ENCODE peak calls at places on chromosomes 5 and 9, in nine cellular contexts. T, A, K, V, R, H, Z, J and Y are unnamed samples.
A peak's percentile ranks its signal among the peaks of the same experiment; 100 is the strongest.

GRCh38 chr9:18666987-18667772 is 193.2 kb downstream of the ADAMTSL1 start:
- DNase-seq in T (peak; percentile 58), A (peak; percentile 81), K (no peak), V (no peak), R (no peak), H (peak; percentile 57), Z (no peak), J (no peak), Y (no peak)

GRCh38 chr5:54902817-54903473 is 82.4 kb downstream of the ESM1 start:
- DNase-seq in T (peak; percentile 87), A (peak; percentile 46), K (no peak), V (no peak), R (peak; percentile 86), H (peak; percentile 45), Z (no peak), J (no peak), Y (peak; percentile 70)

GRCh38 chr9:120386390-120387131 is 193.4 kb downstream of the CDK5RAP2 start:
- DNase-seq in T (no peak), A (peak; percentile 34), K (no peak), V (no peak), R (no peak), H (peak; percentile 72), Z (no peak), J (peak; percentile 46), Y (no peak)

GRCh38 chr5:98872679-98873078 is 56.1 kb downstream of the CHD1 start:
- DNase-seq in T (peak; percentile 8), A (peak; percentile 2), K (no peak), V (no peak), R (no peak), H (peak; percentile 54), Z (peak; percentile 37), J (no peak), Y (no peak)

GRCh38 chr5:13866792-13867191 is 77.7 kb downstream of the DNAH5 start:
- DNase-seq in T (peak; percentile 20), A (peak; percentile 16), K (peak; percentile 51), V (no peak), R (peak; percentile 35), H (peak; percentile 30), Z (no peak), J (no peak), Y (no peak)

GRCh38 chr5:3226171-3226570 is 369.5 kb upstream of the IRX1 start:
- DNase-seq in T (no peak), A (no peak), K (no peak), V (no peak), R (no peak), H (no peak), Z (no peak), J (no peak), Y (no peak)

GRCh38 chr5:143376911-143377838 is 26.3 kb downstream of the NR3C1 start:
- DNase-seq in T (peak; percentile 68), A (peak; percentile 51), K (peak; percentile 10), V (no peak), R (no peak), H (peak; percentile 59), Z (peak; percentile 75), J (no peak), Y (no peak)

GRCh38 chr9:71675857-71676165 is 92.5 kb downstream of the CEMIP2 start:
- DNase-seq in T (no peak), A (no peak), K (no peak), V (no peak), R (no peak), H (no peak), Z (peak; percentile 74), J (no peak), Y (no peak)

GRCh38 chr5:73022480-73023169 is 66.8 kb downstream of the FCHO2 start:
- DNase-seq in T (peak; percentile 33), A (peak; percentile 56), K (no peak), V (no peak), R (no peak), H (no peak), Z (no peak), J (peak; percentile 12), Y (no peak)

GRCh38 chr9:114958021-114958846 is 27.8 kb upstream of the TNFSF8 start:
- DNase-seq in T (no peak), A (peak; percentile 6), K (no peak), V (no peak), R (peak; percentile 48), H (peak; percentile 21), Z (no peak), J (no peak), Y (no peak)

GRCh38 chr5:139341689-139342422 is at the start of gene PAIP2:
- DNase-seq in T (peak; percentile 97), A (peak; percentile 96), K (peak; percentile 99), V (peak; percentile 96), R (peak; percentile 98), H (peak; percentile 98), Z (peak; percentile 89), J (peak; percentile 96), Y (peak; percentile 91)

GRCh38 chr9:136537411-136537810 is 8.4 kb downstream of the NOTCH1 start:
- DNase-seq in T (no peak), A (no peak), K (no peak), V (no peak), R (peak; percentile 35), H (no peak), Z (no peak), J (no peak), Y (no peak)

GRCh38 chr9:136537896-136538598 is 7.8 kb downstream of the NOTCH1 start:
- DNase-seq in T (no peak), A (peak; percentile 23), K (no peak), V (no peak), R (no peak), H (no peak), Z (no peak), J (no peak), Y (no peak)

GRCh38 chr9:136536051-136536720 is 9.7 kb downstream of the NOTCH1 start:
- DNase-seq in T (no peak), A (no peak), K (no peak), V (no peak), R (no peak), H (no peak), Z (no peak), J (no peak), Y (no peak)

GRCh38 chr9:136535070-136535469 is 10.8 kb downstream of the NOTCH1 start:
- DNase-seq in T (no peak), A (no peak), K (no peak), V (no peak), R (peak; percentile 24), H (no peak), Z (no peak), J (no peak), Y (no peak)

DNA sequence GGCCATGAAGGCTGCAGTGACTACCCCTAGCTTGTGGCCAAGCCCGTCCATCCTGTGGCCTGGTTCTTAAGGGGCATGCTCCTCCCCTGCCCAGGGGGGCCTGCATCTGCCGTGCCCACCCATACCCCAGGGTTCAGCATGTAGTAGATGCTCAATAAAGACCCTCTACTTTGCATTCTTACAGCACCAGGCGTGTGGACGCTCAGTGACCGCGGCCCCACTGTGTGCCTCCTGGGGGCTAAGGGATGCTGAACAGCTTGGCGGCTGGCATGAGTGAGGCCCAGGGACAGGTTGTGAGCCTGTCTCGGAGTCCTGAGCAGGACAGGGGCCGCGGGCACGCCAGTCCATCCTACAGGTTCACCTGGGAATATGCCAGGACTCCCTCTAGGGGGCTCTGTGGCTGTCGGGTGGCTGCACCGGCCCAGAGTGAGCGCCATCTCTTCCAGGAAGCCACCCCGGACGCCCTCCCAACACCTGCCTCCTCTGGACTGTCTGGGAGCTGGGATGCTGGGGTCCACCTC is 9.1 kb downstream of the NOTCH1 start:
- DNase-seq in T (no peak), A (no peak), K (no peak), V (no peak), R (no peak), H (no peak), Z (no peak), J (no peak), Y (no peak)
- TF ChIP-seq CTCF in T (no peak), A (no peak), K (no peak), V (no peak), R (no peak), H (no peak), Z (no peak), J (no peak), Y (peak; percentile 34)

GRCh38 chr5:101425345-101425744 is 522.3 kb upstream of the ST8SIA4 start:
- DNase-seq in T (peak; percentile 60), A (peak; percentile 31), K (no peak), V (no peak), R (no peak), H (peak; percentile 4), Z (no peak), J (no peak), Y (no peak)
- H3K4me3 ChIP-seq in T (no peak overlapping the region), A (no peak overlapping the region), K (no peak overlapping the region), V (no peak overlapping the region), R (no peak overlapping the region), H (no peak overlapping the region), Z (no peak overlapping the region), J (no peak overlapping the region), Y (no peak overlapping the region)

DNA sequence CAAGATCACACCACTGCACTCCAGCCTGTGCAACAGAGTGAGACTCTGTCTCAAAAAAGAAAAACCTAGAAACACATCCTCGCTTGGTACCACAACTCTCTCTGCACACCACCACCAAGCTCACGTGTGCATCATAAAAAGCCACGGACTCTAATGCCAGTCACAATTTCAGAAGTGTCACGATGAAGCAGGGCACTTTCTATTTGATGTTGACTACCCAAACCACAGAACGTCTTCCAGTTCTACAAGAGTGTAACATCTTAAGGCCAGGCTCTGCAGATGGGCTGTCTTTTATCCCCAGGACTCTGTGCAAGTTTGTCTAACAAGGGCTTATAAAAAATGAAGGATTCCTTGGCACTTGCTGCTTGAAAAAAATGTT is 22.9 kb downstream of the GFPT2 start:
- DNase-seq in T (no peak), A (no peak), K (no peak), V (no peak), R (no peak), H (no peak), Z (no peak), J (no peak), Y (no peak)
- TF ChIP-seq CTCF in T (no peak), A (no peak), K (no peak), V (no peak), R (no peak), H (no peak), Z (no peak), J (no peak), Y (no peak)

DNA sequence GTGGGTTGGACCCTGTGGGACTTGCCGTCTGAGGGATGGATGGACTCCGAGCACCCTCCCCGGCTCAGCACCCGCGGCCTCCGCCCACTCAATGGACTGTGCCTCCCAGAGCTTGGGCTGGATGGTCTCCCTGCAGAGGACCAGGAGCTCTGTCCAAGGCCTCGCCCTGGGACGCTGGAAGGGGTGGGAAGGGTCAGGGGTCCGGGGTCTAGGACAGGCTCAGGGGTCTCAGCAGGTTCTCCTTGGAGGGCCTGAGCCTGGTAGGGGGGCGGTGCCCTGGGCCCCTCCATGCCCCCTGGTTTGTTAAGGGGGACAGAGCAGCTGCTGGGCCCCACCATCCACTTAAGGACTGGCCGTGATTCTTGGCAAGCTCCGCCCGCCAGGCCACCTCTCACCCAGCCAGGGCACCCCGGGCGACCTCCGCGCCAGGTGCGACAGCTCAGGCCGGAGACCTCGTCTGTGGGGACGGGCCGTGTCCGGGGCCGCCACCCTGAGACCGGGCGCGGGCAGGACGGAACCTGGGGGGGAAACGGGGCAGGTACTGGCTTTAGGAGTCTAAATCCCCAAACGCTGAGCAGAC is 29.2 kb downstream of the EXOC3 start:
- DNase-seq in T (no peak), A (peak; percentile 13), K (no peak), V (peak; percentile 13), R (peak; percentile 26), H (no peak), Z (no peak), J (no peak), Y (no peak)
- H3K4me3 ChIP-seq in T (peak overlapping the region; percentile 73), A (peak overlapping the region; percentile 81), K (peak overlapping the region; percentile 95), V (peak overlapping the region; percentile 79), R (peak overlapping the region; percentile 95), H (peak overlapping the region; percentile 63), Z (peak overlapping the region; percentile 67), J (peak overlapping the region; percentile 76), Y (peak overlapping the region; percentile 71)

GRCh38 chr5:154575869-154576806 is 98.1 kb upstream of the HAND1 start:
- DNase-seq in T (no peak), A (no peak), K (no peak), V (no peak), R (peak; percentile 81), H (no peak), Z (no peak), J (no peak), Y (peak; percentile 64)
- TF ChIP-seq CTCF in T (no peak), A (no peak), K (peak; percentile 22), V (no peak), R (peak; percentile 55), H (no peak), Z (peak; percentile 34), J (no peak), Y (peak; percentile 53)